ENCODE peak calls at places on chromosomes 13 and 19, in five cellular contexts. One of them, this sample, is unnamed.

GRCh38 chr13:101416181-101417042 is at the start of gene NALCN:
- DNase-seq in left cardiac atrium: peak
- DNase-seq in effector memory CD4-positive, alpha-beta T cell: no peak
- DNase-seq in PC-9: peak
- DNase-seq in activated naive CD8-positive, alpha-beta T cell treated with anti-CD3 and anti-CD28 coated beads, Interleukin-2, amount 50 U/mL, for 16 hours: no peak
- DNase-seq in this sample: no peak

GRCh38 chr19:3108775-3109174 is 14.6 kb downstream of the GNA11 start:
- DNase-seq in activated naive CD8-positive, alpha-beta T cell treated with anti-CD3 and anti-CD28 coated beads, Interleukin-2, amount 50 U/mL, for 16 hours: peak
- DNase-seq in effector memory CD4-positive, alpha-beta T cell: peak
- DNase-seq in left cardiac atrium: peak
- DNase-seq in PC-9: no peak
- DNase-seq in this sample: peak

GRCh38 chr13:111314852-111315251 is 5.6 kb upstream of the TEX29 start:
- DNase-seq in activated naive CD8-positive, alpha-beta T cell treated with anti-CD3 and anti-CD28 coated beads, Interleukin-2, amount 50 U/mL, for 16 hours: no peak
- DNase-seq in effector memory CD4-positive, alpha-beta T cell: no peak
- DNase-seq in PC-9: no peak
- DNase-seq in left cardiac atrium: no peak
- DNase-seq in this sample: no peak

GRCh38 chr13:113621046-113621445 is 36.5 kb downstream of the TFDP1 start:
- DNase-seq in PC-9: no peak
- DNase-seq in effector memory CD4-positive, alpha-beta T cell: no peak
- DNase-seq in activated naive CD8-positive, alpha-beta T cell treated with anti-CD3 and anti-CD28 coated beads, Interleukin-2, amount 50 U/mL, for 16 hours: no peak
- DNase-seq in left cardiac atrium: no peak
- DNase-seq in this sample: no peak

GRCh38 chr19:30406220-30406944 is 34.2 kb downstream of the ZNF536 start:
- DNase-seq in PC-9: no peak
- DNase-seq in effector memory CD4-positive, alpha-beta T cell: no peak
- DNase-seq in left cardiac atrium: peak
- DNase-seq in activated naive CD8-positive, alpha-beta T cell treated with anti-CD3 and anti-CD28 coated beads, Interleukin-2, amount 50 U/mL, for 16 hours: no peak
- DNase-seq in this sample: no peak

GRCh38 chr13:112825071-112825470 is 135.2 kb downstream of the ATP11A start:
- DNase-seq in left cardiac atrium: no peak
- DNase-seq in PC-9: no peak
- DNase-seq in effector memory CD4-positive, alpha-beta T cell: no peak
- DNase-seq in activated naive CD8-positive, alpha-beta T cell treated with anti-CD3 and anti-CD28 coated beads, Interleukin-2, amount 50 U/mL, for 16 hours: no peak
- DNase-seq in this sample: no peak

GRCh38 chr13:26219726-26220125 is 2.4 kb downstream of the RNF6 start:
- DNase-seq in PC-9: no peak
- DNase-seq in effector memory CD4-positive, alpha-beta T cell: no peak
- DNase-seq in activated naive CD8-positive, alpha-beta T cell treated with anti-CD3 and anti-CD28 coated beads, Interleukin-2, amount 50 U/mL, for 16 hours: no peak
- DNase-seq in left cardiac atrium: no peak
- DNase-seq in this sample: no peak

GRCh38 chr13:79749985-79750551 is 269.1 kb downstream of the NDFIP2 start:
- DNase-seq in effector memory CD4-positive, alpha-beta T cell: no peak
- DNase-seq in activated naive CD8-positive, alpha-beta T cell treated with anti-CD3 and anti-CD28 coated beads, Interleukin-2, amount 50 U/mL, for 16 hours: no peak
- DNase-seq in left cardiac atrium: peak
- DNase-seq in PC-9: peak
- DNase-seq in this sample: no peak

GRCh38 chr13:73702419-73703071 is 431.7 kb downstream of the KLF12 start:
- DNase-seq in effector memory CD4-positive, alpha-beta T cell: peak
- DNase-seq in left cardiac atrium: no peak
- DNase-seq in PC-9: no peak
- DNase-seq in activated naive CD8-positive, alpha-beta T cell treated with anti-CD3 and anti-CD28 coated beads, Interleukin-2, amount 50 U/mL, for 16 hours: peak
- DNase-seq in this sample: no peak

GRCh38 chr13:33483471-33483870 is 197.9 kb upstream of the STARD13 start:
- DNase-seq in activated naive CD8-positive, alpha-beta T cell treated with anti-CD3 and anti-CD28 coated beads, Interleukin-2, amount 50 U/mL, for 16 hours: no peak
- DNase-seq in PC-9: no peak
- DNase-seq in left cardiac atrium: no peak
- DNase-seq in effector memory CD4-positive, alpha-beta T cell: no peak
- DNase-seq in this sample: no peak